ENCODE peak calls at places on chromosomes 11 and 22, in five cellular contexts. K is stimulated activated CD4-positive, alpha-beta T cell treated with anti-CD3 and anti-CD28 coated beads, Interleukin-12 subunit alpha, Interleukin-12 subunit beta, amount 100 ng/mL, for 4 hours; I is activated CD4-positive, CD25-positive, alpha-beta regulatory T cell; W is CD8-positive, alpha-beta memory T cell; O is stomach. B is an unnamed sample.

GRCh38 chr11:75279273-75279672 is 38.7 kb downstream of the TPBGL start:
- DNase-seq in W (peak), K (no peak), I (no peak), O (no peak), B (no peak)

GRCh38 chr22:43142881-43143562 is at the start of gene MCAT:
- DNase-seq in K (peak), O (peak), W (peak), I (peak), B (peak)

GRCh38 chr11:28242596-28242995 is 134.4 kb downstream of the METTL15 start:
- DNase-seq in O (no peak), K (no peak), W (no peak), I (no peak), B (no peak)

GRCh38 chr11:2529636-2530035 is 84.8 kb downstream of the KCNQ1 start:
- DNase-seq in K (no peak), O (no peak), W (peak), I (no peak), B (no peak)

GRCh38 chr11:117836077-117836960 is 11.8 kb upstream of the FXYD2 start:
- DNase-seq in O (peak), K (no peak), I (no peak), W (peak), B (no peak)

GRCh38 chr22:42336527-42337227 is 66.2 kb upstream of the TCF20 start:
- DNase-seq in K (no peak), I (no peak), O (no peak), W (no peak), B (no peak)

GRCh38 chr11:23632293-23632692 is 772.0 kb upstream of the CCDC179 start:
- DNase-seq in I (no peak), K (no peak), O (no peak), W (no peak), B (no peak)

GRCh38 chr11:74929431-74930363 is 19.2 kb downstream of the XRRA1 start:
- DNase-seq in W (peak), K (peak), O (peak), I (peak), B (peak)

GRCh38 chr11:117130879-117131278 is 13.2 kb upstream of the PAFAH1B2 start:
- DNase-seq in I (no peak), K (no peak), O (no peak), W (no peak), B (no peak)

GRCh38 chr11:27717377-27717776 is 17.1 kb upstream of the BDNF start:
- DNase-seq in W (no peak), K (no peak), I (no peak), O (no peak), B (no peak)

GRCh38 chr11:17720796-17721171 is 1.4 kb downstream of the MYOD1 start:
- DNase-seq in W (peak), I (no peak), O (no peak), K (no peak), B (no peak)

GRCh38 chr22:26671317-26672059 is 14.1 kb downstream of the MIAT start:
- DNase-seq in I (peak), O (peak), W (peak), K (peak), B (no peak)

GRCh38 chr11:31441296-31441695 is 68.1 kb downstream of the IMMP1L start:
- DNase-seq in O (no peak), W (no peak), K (no peak), I (no peak), B (no peak)

GRCh38 chr22:23908561-23909205 is 14.5 kb downstream of the MIF start:
- DNase-seq in I (no peak), W (no peak), K (no peak), O (no peak), B (no peak)

GRCh38 chr22:37401401-37401859 is 25.8 kb downstream of the ELFN2 start:
- DNase-seq in W (no peak), I (no peak), O (no peak), K (no peak), B (no peak)

GRCh38 chr11:131595812-131596211 is 225.4 kb downstream of the NTM start:
- DNase-seq in W (no peak), K (no peak), I (no peak), O (no peak), B (no peak)

GRCh38 chr11:72240461-72241289 is 3.3 kb downstream of the PHOX2A start:
- DNase-seq in O (no peak), W (no peak), K (no peak), I (no peak), B (no peak)

GRCh38 chr22:50720861-50721844 is 16.9 kb upstream of the ACR start:
- DNase-seq in O (no peak), W (no peak), K (no peak), I (no peak), B (no peak)

GRCh38 chr11:84607975-84608787 is 1019.0 kb downstream of the DLG2 start:
- DNase-seq in K (no peak), O (no peak), I (no peak), W (no peak), B (no peak)

GRCh38 chr11:97745515-97746050 is 1275.2 kb upstream of the CNTN5 start:
- DNase-seq in W (no peak), K (no peak), I (no peak), O (no peak), B (no peak)

GRCh38 chr11:35531246-35531645 is 5.8 kb upstream of the PAMR1 start:
- DNase-seq in I (no peak), O (no peak), W (no peak), K (no peak), B (no peak)

GRCh38 chr11:120079750-120080610 is 57.9 kb downstream of the TRIM29 start:
- DNase-seq in I (no peak), O (peak), K (peak), W (peak), B (no peak)

GRCh38 chr22:44659140-44659539 is 42.9 kb upstream of the PRR5 start:
- DNase-seq in K (no peak), W (no peak), O (no peak), I (no peak), B (no peak)

GRCh38 chr22:37229805-37230672 is 14.0 kb downstream of the RAC2 start:
- DNase-seq in I (peak), O (peak), K (peak), W (peak), B (no peak)

GRCh38 chr11:19419813-19420212 is 179.1 kb upstream of the E2F8 start:
- DNase-seq in K (no peak), W (no peak), I (no peak), O (no peak), B (no peak)

GRCh38 chr11:10246991-10247390 is 47.0 kb downstream of the SBF2 start:
- DNase-seq in I (no peak), K (no peak), W (no peak), O (no peak), B (no peak)

GRCh38 chr11:5489571-5490357 is 1.3 kb downstream of the OR52D1 start:
- DNase-seq in I (no peak), K (no peak), W (no peak), O (no peak), B (no peak)

GRCh38 chr11:8777907-8778767 is 95.5 kb downstream of the RPL27A start:
- DNase-seq in I (no peak), W (no peak), O (no peak), K (no peak), B (no peak)

GRCh38 chr11:9922806-9923205 is 258.9 kb downstream of the SWAP70 start:
- DNase-seq in K (no peak), W (no peak), O (no peak), I (no peak), B (no peak)

GRCh38 chr11:8721740-8722139 is 39.1 kb downstream of the RPL27A start:
- DNase-seq in K (no peak), O (no peak), I (no peak), W (no peak), B (no peak)

GRCh38 chr11:44058275-44058674 is 7.8 kb upstream of the ACCS start:
- DNase-seq in O (no peak), I (no peak), K (no peak), W (no peak), B (no peak)

GRCh38 chr11:68051191-68052136 is 12.6 kb downstream of the TCIRG1 start:
- DNase-seq in I (no peak), O (no peak), W (no peak), K (no peak), B (no peak)

B was measured in amniotic stem cell.